ENCODE peak calls at places on chromosomes 13 and 19, in four cellular contexts. R is Panc1, A is HCT116, M is K562. H is an unnamed sample.

GRCh38 chr19:17402982-17403855 is 2.2 kb downstream of the BST2 start:
- DNase-seq in A (no peak), M (peak), R (no peak), H (no peak)

GRCh38 chr19:42528354-42529247 is at the start of gene CEACAM1:
- DNase-seq in R (no peak), M (no peak), A (no peak), H (peak)

GRCh38 chr13:30409911-30410704 is 12.2 kb upstream of the UBE2L5 start:
- DNase-seq in R (no peak), A (no peak), M (no peak), H (no peak)

GRCh38 chr13:44191504-44192171 is 182.0 kb upstream of the SERP2 start:
- DNase-seq in M (peak), A (peak), R (no peak), H (peak)

GRCh38 chr19:11106477-11106876 is 17.2 kb downstream of the LDLR start:
- DNase-seq in R (no peak), A (no peak), M (no peak), H (no peak)

GRCh38 chr13:67230243-67230773 is at the start of gene PCDH9:
- DNase-seq in M (peak), A (no peak), R (peak), H (peak)

GRCh38 chr19:1608414-1609391 is 3.4 kb upstream of the UQCR11 start:
- DNase-seq in M (no peak), A (no peak), R (no peak), H (no peak)

GRCh38 chr13:23458972-23459371 is 25.5 kb upstream of the SACS start:
- DNase-seq in R (no peak), M (no peak), A (no peak), H (no peak)

DNA sequence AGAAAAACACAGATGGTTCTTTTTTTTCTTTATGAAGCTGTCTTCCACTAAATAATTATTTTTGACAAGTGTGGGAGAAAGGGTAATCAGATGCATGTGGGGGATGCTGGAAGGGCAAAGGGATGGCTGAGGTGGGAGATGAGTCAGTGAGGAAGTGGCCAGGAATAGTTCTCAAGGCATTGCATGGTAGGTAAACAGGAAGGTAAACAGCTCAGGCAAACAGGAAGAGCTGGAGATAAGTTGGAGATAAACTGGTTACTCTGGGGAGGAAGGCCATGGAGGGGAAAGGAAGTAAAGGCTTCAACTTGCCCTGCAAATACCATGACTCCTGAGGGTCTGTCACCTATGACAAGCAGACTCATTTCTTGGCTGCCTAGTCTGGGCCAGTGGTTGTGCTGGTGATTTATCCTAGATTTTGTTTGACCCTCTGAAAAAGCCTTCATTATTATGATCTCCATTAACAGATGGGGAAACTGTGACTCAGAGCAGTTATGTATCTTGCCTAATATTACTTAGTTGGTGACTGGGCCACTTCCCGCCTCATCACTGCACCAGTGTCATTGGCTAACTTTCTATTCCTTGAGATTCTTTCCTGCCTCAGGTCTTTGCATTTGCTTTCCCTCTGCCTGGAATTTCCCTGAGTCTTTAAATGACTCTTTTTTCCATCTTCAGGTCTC is 17.1 kb downstream of the ACTL9 start:
- DNase-seq in A (no peak), R (no peak), M (no peak), H (no peak)
- TF ChIP-seq TCF7L2 in A (no peak), R (no peak), M (no peak), H (no peak)

GRCh38 chr19:55644842-55645511 is 1.5 kb downstream of the ZNF581 start:
- DNase-seq in A (no peak), M (no peak), R (no peak), H (no peak)
- H3K4me3 ChIP-seq in A (peak), M (peak), R (peak), H (peak)

GRCh38 chr13:51674276-51674675 is 90.0 kb downstream of the WDFY2 start:
- DNase-seq in M (no peak), A (peak), R (no peak), H (no peak)
- TF ChIP-seq TCF7L2 in M (no peak), A (no peak), R (no peak), H (no peak)

DNA sequence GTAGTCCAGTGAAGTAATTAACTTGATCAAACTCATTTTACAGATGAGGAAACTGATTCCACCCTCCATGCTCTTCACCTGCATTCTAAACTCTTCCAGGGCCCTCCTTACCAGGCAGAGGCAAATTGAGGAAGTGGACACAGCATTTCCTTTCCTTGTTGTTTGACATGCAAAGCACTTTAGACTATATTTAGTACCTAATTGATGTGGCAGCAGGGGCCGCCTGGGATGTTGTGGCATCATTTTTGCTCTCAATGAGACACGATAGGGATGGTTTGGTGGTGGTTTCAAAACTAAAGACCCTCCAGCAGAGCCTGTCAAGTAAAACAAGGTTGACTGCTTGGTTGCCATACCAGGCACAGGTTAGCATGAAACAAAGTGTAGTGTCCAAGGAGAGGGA is 7.9 kb downstream of the SIPA1L3 start:
- DNase-seq in A (no peak), M (no peak), R (no peak), H (no peak)
- H3K4me3 ChIP-seq in A (no peak), M (no peak), R (no peak), H (no peak)

GRCh38 chr13:20049558-20050473 is 91.3 kb downstream of the ZMYM2 start:
- DNase-seq in R (no peak), M (no peak), A (no peak), H (peak)
- TF ChIP-seq TCF7L2 in R (no peak), M (no peak), A (no peak), H (no peak)

GRCh38 chr13:104691765-104692164 is 1625.5 kb upstream of the SLC10A2 start:
- DNase-seq in A (no peak), M (no peak), R (no peak), H (no peak)

DNA sequence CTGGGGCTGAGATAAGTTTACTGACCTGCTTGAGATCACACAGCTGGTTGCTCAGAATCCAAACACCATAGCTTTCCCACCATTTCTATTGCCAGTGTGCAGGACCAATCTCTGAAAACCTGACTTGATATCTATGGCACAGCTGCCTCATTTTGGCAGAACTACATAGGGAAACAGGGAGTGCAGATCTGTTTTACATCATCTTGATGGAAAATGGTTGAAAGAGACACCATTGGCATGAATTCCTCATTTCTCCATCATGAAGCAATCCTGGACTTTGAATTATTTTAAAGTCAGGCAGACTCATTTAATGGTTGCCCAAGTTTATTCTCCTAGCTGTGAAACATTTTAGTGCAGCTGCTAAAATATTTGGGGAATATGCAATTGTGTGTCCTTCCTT is 1628.2 kb upstream of the SLC10A2 start:
- DNase-seq in M (no peak), A (no peak), R (no peak), H (no peak)
- H3K4me3 ChIP-seq in M (no peak), A (no peak), R (no peak), H (no peak)

DNA sequence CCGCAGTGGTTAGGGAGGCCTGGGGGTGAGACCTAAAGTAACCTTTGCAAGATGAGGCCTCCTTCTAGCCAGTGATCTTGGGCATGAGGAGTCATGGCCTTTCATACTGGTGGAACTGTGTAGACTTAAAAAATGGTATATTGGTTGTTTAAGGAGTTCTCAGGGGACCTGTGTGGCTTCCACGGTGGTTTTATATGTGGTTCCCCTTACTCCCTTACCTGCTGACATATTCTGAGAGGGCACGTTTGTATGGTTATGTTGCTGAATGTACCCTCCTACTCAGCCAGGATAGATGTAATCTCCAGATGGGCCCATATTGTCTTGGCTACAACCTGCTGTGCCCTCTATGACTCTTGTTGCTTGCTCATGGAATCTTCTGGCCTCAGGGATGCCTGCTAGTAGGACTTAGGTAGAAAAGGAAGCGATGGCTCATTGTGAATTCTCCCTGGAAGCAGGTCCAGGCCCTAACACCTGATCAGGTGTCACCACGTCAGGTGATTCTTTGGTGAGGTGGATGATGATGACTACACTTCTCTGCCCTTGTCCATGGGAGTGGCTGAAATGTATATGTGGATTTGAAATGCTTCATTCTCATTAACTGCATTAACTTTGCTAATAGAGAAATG is 1.8 kb downstream of the ZNF460 start:
- DNase-seq in R (no peak), A (no peak), M (no peak), H (no peak)
- TF ChIP-seq TCF7L2 in R (no peak), A (no peak), M (no peak), H (no peak)

H was measured in HepG2.